ENCODE peak calls at places on chromosomes 13 and 19, in seven cellular contexts. One of them, this sample, is unnamed.

GRCh38 chr13:26977541-26977940 is 194.1 kb downstream of the USP12 start:
- DNase-seq in heart left ventricle: no peak
- DNase-seq in AG10803: no peak
- DNase-seq in stimulated activated CD4-positive, alpha-beta T cell treated with anti-CD3 and anti-CD28 coated beads, Interleukin-2, amount 100 ng/mL, for 48 hours: no peak
- DNase-seq in HuH-7.5: no peak
- DNase-seq in choroid plexus epithelial cell: no peak
- DNase-seq in NB4: peak
- DNase-seq in this sample: no peak

GRCh38 chr13:26220575-26220974 is 1.5 kb downstream of the RNF6 start:
- DNase-seq in heart left ventricle: no peak
- DNase-seq in AG10803: peak
- DNase-seq in stimulated activated CD4-positive, alpha-beta T cell treated with anti-CD3 and anti-CD28 coated beads, Interleukin-2, amount 100 ng/mL, for 48 hours: no peak
- DNase-seq in HuH-7.5: no peak
- DNase-seq in choroid plexus epithelial cell: peak
- DNase-seq in NB4: peak
- DNase-seq in this sample: no peak

GRCh38 chr19:32201661-32202060 is 143.7 kb upstream of the ZNF507 start:
- DNase-seq in heart left ventricle: no peak
- DNase-seq in AG10803: no peak
- DNase-seq in stimulated activated CD4-positive, alpha-beta T cell treated with anti-CD3 and anti-CD28 coated beads, Interleukin-2, amount 100 ng/mL, for 48 hours: no peak
- DNase-seq in HuH-7.5: no peak
- DNase-seq in choroid plexus epithelial cell: no peak
- DNase-seq in NB4: peak
- DNase-seq in this sample: no peak

GRCh38 chr13:44417876-44418275 is 44.3 kb downstream of the SERP2 start:
- DNase-seq in heart left ventricle: no peak
- DNase-seq in AG10803: no peak
- DNase-seq in stimulated activated CD4-positive, alpha-beta T cell treated with anti-CD3 and anti-CD28 coated beads, Interleukin-2, amount 100 ng/mL, for 48 hours: no peak
- DNase-seq in HuH-7.5: no peak
- DNase-seq in choroid plexus epithelial cell: no peak
- DNase-seq in NB4: peak
- DNase-seq in this sample: no peak

GRCh38 chr13:77330009-77330471 is 3.1 kb upstream of the MYCBP2 start:
- DNase-seq in heart left ventricle: no peak
- DNase-seq in AG10803: no peak
- DNase-seq in stimulated activated CD4-positive, alpha-beta T cell treated with anti-CD3 and anti-CD28 coated beads, Interleukin-2, amount 100 ng/mL, for 48 hours: no peak
- DNase-seq in HuH-7.5: no peak
- DNase-seq in choroid plexus epithelial cell: peak
- DNase-seq in NB4: peak
- DNase-seq in this sample: no peak

GRCh38 chr13:111943229-111943795 is 123.6 kb upstream of the SOX1 start:
- DNase-seq in heart left ventricle: no peak
- DNase-seq in AG10803: no peak
- DNase-seq in stimulated activated CD4-positive, alpha-beta T cell treated with anti-CD3 and anti-CD28 coated beads, Interleukin-2, amount 100 ng/mL, for 48 hours: no peak
- DNase-seq in HuH-7.5: no peak
- DNase-seq in choroid plexus epithelial cell: no peak
- DNase-seq in NB4: no peak
- DNase-seq in this sample: no peak

GRCh38 chr19:4795400-4795799 is 3.9 kb downstream of the FEM1A start:
- DNase-seq in heart left ventricle: no peak
- DNase-seq in AG10803: no peak
- DNase-seq in stimulated activated CD4-positive, alpha-beta T cell treated with anti-CD3 and anti-CD28 coated beads, Interleukin-2, amount 100 ng/mL, for 48 hours: no peak
- DNase-seq in HuH-7.5: no peak
- DNase-seq in choroid plexus epithelial cell: no peak
- DNase-seq in NB4: no peak
- DNase-seq in this sample: no peak

GRCh38 chr19:3420909-3421619 is 54.7 kb downstream of the NFIC start:
- DNase-seq in heart left ventricle: no peak
- DNase-seq in AG10803: no peak
- DNase-seq in stimulated activated CD4-positive, alpha-beta T cell treated with anti-CD3 and anti-CD28 coated beads, Interleukin-2, amount 100 ng/mL, for 48 hours: no peak
- DNase-seq in HuH-7.5: no peak
- DNase-seq in choroid plexus epithelial cell: no peak
- DNase-seq in NB4: no peak
- DNase-seq in this sample: no peak

GRCh38 chr19:799076-799881 is 2.0 kb downstream of the PTBP1 start:
- DNase-seq in heart left ventricle: no peak
- DNase-seq in AG10803: peak
- DNase-seq in stimulated activated CD4-positive, alpha-beta T cell treated with anti-CD3 and anti-CD28 coated beads, Interleukin-2, amount 100 ng/mL, for 48 hours: no peak
- DNase-seq in HuH-7.5: peak
- DNase-seq in choroid plexus epithelial cell: peak
- DNase-seq in NB4: peak
- DNase-seq in this sample: no peak

GRCh38 chr13:75418997-75419396 is 63.0 kb downstream of the TBC1D4 start:
- DNase-seq in heart left ventricle: no peak
- DNase-seq in AG10803: peak
- DNase-seq in stimulated activated CD4-positive, alpha-beta T cell treated with anti-CD3 and anti-CD28 coated beads, Interleukin-2, amount 100 ng/mL, for 48 hours: no peak
- DNase-seq in HuH-7.5: no peak
- DNase-seq in choroid plexus epithelial cell: peak
- DNase-seq in NB4: peak
- DNase-seq in this sample: no peak

GRCh38 chr19:47256688-47257410 is 524 bp downstream of the CCDC9 start:
- DNase-seq in heart left ventricle: peak
- DNase-seq in AG10803: peak
- DNase-seq in stimulated activated CD4-positive, alpha-beta T cell treated with anti-CD3 and anti-CD28 coated beads, Interleukin-2, amount 100 ng/mL, for 48 hours: peak
- DNase-seq in HuH-7.5: peak
- DNase-seq in choroid plexus epithelial cell: peak
- DNase-seq in NB4: peak
- DNase-seq in this sample: peak

GRCh38 chr13:19266979-19267378 is 85.4 kb upstream of the TUBA3C start:
- DNase-seq in heart left ventricle: no peak
- DNase-seq in AG10803: no peak
- DNase-seq in stimulated activated CD4-positive, alpha-beta T cell treated with anti-CD3 and anti-CD28 coated beads, Interleukin-2, amount 100 ng/mL, for 48 hours: no peak
- DNase-seq in HuH-7.5: no peak
- DNase-seq in choroid plexus epithelial cell: no peak
- DNase-seq in NB4: no peak
- DNase-seq in this sample: no peak

GRCh38 chr19:52428937-52429336 is at the start of gene ZNF534:
- DNase-seq in heart left ventricle: no peak
- DNase-seq in AG10803: no peak
- DNase-seq in stimulated activated CD4-positive, alpha-beta T cell treated with anti-CD3 and anti-CD28 coated beads, Interleukin-2, amount 100 ng/mL, for 48 hours: no peak
- DNase-seq in HuH-7.5: no peak
- DNase-seq in choroid plexus epithelial cell: no peak
- DNase-seq in NB4: no peak
- DNase-seq in this sample: no peak

GRCh38 chr13:48319458-48320395 is 16.2 kb downstream of the RB1 start:
- DNase-seq in heart left ventricle: no peak
- DNase-seq in AG10803: no peak
- DNase-seq in stimulated activated CD4-positive, alpha-beta T cell treated with anti-CD3 and anti-CD28 coated beads, Interleukin-2, amount 100 ng/mL, for 48 hours: no peak
- DNase-seq in HuH-7.5: no peak
- DNase-seq in choroid plexus epithelial cell: no peak
- DNase-seq in NB4: no peak
- DNase-seq in this sample: no peak

GRCh38 chr13:59356607-59357006 is 807.1 kb downstream of the DIAPH3 start:
- DNase-seq in heart left ventricle: peak
- DNase-seq in AG10803: peak
- DNase-seq in stimulated activated CD4-positive, alpha-beta T cell treated with anti-CD3 and anti-CD28 coated beads, Interleukin-2, amount 100 ng/mL, for 48 hours: no peak
- DNase-seq in HuH-7.5: no peak
- DNase-seq in choroid plexus epithelial cell: peak
- DNase-seq in NB4: no peak
- DNase-seq in this sample: no peak

GRCh38 chr19:14127929-14128509 is 8.4 kb downstream of the ASF1B start:
- DNase-seq in heart left ventricle: peak
- DNase-seq in AG10803: peak
- DNase-seq in stimulated activated CD4-positive, alpha-beta T cell treated with anti-CD3 and anti-CD28 coated beads, Interleukin-2, amount 100 ng/mL, for 48 hours: no peak
- DNase-seq in HuH-7.5: no peak
- DNase-seq in choroid plexus epithelial cell: peak
- DNase-seq in NB4: no peak
- DNase-seq in this sample: no peak

GRCh38 chr13:99157046-99157445 is 43.6 kb upstream of the UBAC2 start:
- DNase-seq in heart left ventricle: no peak
- DNase-seq in AG10803: no peak
- DNase-seq in stimulated activated CD4-positive, alpha-beta T cell treated with anti-CD3 and anti-CD28 coated beads, Interleukin-2, amount 100 ng/mL, for 48 hours: no peak
- DNase-seq in HuH-7.5: no peak
- DNase-seq in choroid plexus epithelial cell: no peak
- DNase-seq in NB4: no peak
- DNase-seq in this sample: no peak

GRCh38 chr13:92807343-92807742 is 419.3 kb upstream of the GPC6 start:
- DNase-seq in heart left ventricle: no peak
- DNase-seq in AG10803: peak
- DNase-seq in stimulated activated CD4-positive, alpha-beta T cell treated with anti-CD3 and anti-CD28 coated beads, Interleukin-2, amount 100 ng/mL, for 48 hours: no peak
- DNase-seq in HuH-7.5: no peak
- DNase-seq in choroid plexus epithelial cell: peak
- DNase-seq in NB4: no peak
- DNase-seq in this sample: no peak

GRCh38 chr19:50556236-50557008 is 11.8 kb downstream of the LRRC4B start:
- DNase-seq in heart left ventricle: peak
- DNase-seq in AG10803: peak
- DNase-seq in stimulated activated CD4-positive, alpha-beta T cell treated with anti-CD3 and anti-CD28 coated beads, Interleukin-2, amount 100 ng/mL, for 48 hours: peak
- DNase-seq in HuH-7.5: peak
- DNase-seq in choroid plexus epithelial cell: peak
- DNase-seq in NB4: peak
- DNase-seq in this sample: peak

GRCh38 chr19:33736158-33736557 is 60.5 kb upstream of the KCTD15 start:
- DNase-seq in heart left ventricle: no peak
- DNase-seq in AG10803: no peak
- DNase-seq in stimulated activated CD4-positive, alpha-beta T cell treated with anti-CD3 and anti-CD28 coated beads, Interleukin-2, amount 100 ng/mL, for 48 hours: no peak
- DNase-seq in HuH-7.5: no peak
- DNase-seq in choroid plexus epithelial cell: no peak
- DNase-seq in NB4: no peak
- DNase-seq in this sample: no peak

GRCh38 chr19:15136234-15136954 is 29.2 kb downstream of the SYDE1 start:
- DNase-seq in heart left ventricle: no peak
- DNase-seq in AG10803: no peak
- DNase-seq in stimulated activated CD4-positive, alpha-beta T cell treated with anti-CD3 and anti-CD28 coated beads, Interleukin-2, amount 100 ng/mL, for 48 hours: no peak
- DNase-seq in HuH-7.5: no peak
- DNase-seq in choroid plexus epithelial cell: peak
- DNase-seq in NB4: no peak
- DNase-seq in this sample: no peak

GRCh38 chr13:110272651-110273050 is 34.3 kb downstream of the COL4A1 start:
- DNase-seq in heart left ventricle: no peak
- DNase-seq in AG10803: no peak
- DNase-seq in stimulated activated CD4-positive, alpha-beta T cell treated with anti-CD3 and anti-CD28 coated beads, Interleukin-2, amount 100 ng/mL, for 48 hours: no peak
- DNase-seq in HuH-7.5: no peak
- DNase-seq in choroid plexus epithelial cell: no peak
- DNase-seq in NB4: no peak
- DNase-seq in this sample: no peak

GRCh38 chr19:56840452-56841193 is at the start of the genes PEG3 and ZIM2:
- DNase-seq in heart left ventricle: peak
- DNase-seq in AG10803: no peak
- DNase-seq in stimulated activated CD4-positive, alpha-beta T cell treated with anti-CD3 and anti-CD28 coated beads, Interleukin-2, amount 100 ng/mL, for 48 hours: no peak
- DNase-seq in HuH-7.5: no peak
- DNase-seq in choroid plexus epithelial cell: no peak
- DNase-seq in NB4: no peak
- DNase-seq in this sample: no peak